ENCODE peak calls at places on chromosome 12, in five cellular contexts. One of them, this sample, is unnamed.

GRCh38 chr12:5124401-5124800 is 80.7 kb downstream of the KCNA5 start:
- DNase-seq in CD4-positive, alpha-beta T cell: no peak
- DNase-seq in ureter: no peak
- DNase-seq in mucosa of gallbladder: no peak
- DNase-seq in hepatocyte: no peak
- DNase-seq in this sample: no peak

GRCh38 chr12:70002097-70002911 is 177.3 kb downstream of the MYRFL start:
- DNase-seq in CD4-positive, alpha-beta T cell: no peak
- DNase-seq in ureter: no peak
- DNase-seq in mucosa of gallbladder: no peak
- DNase-seq in hepatocyte: no peak
- DNase-seq in this sample: no peak

GRCh38 chr12:121596526-121596925 is 15.7 kb upstream of the KDM2B start:
- DNase-seq in hepatocyte: no peak
- DNase-seq in CD4-positive, alpha-beta T cell: no peak
- DNase-seq in mucosa of gallbladder: no peak
- DNase-seq in ureter: no peak
- DNase-seq in this sample: no peak

GRCh38 chr12:68792952-68793351 is 15.0 kb upstream of the MDM2 start:
- DNase-seq in CD4-positive, alpha-beta T cell: no peak
- DNase-seq in mucosa of gallbladder: no peak
- DNase-seq in ureter: peak
- DNase-seq in hepatocyte: no peak
- DNase-seq in this sample: peak

GRCh38 chr12:29066061-29066588 is 83.0 kb upstream of the FAR2 start:
- DNase-seq in CD4-positive, alpha-beta T cell: no peak
- DNase-seq in hepatocyte: no peak
- DNase-seq in ureter: no peak
- DNase-seq in mucosa of gallbladder: no peak
- DNase-seq in this sample: peak

GRCh38 chr12:76158518-76159321 is 74.2 kb upstream of the NAP1L1 start:
- DNase-seq in CD4-positive, alpha-beta T cell: peak
- DNase-seq in hepatocyte: peak
- DNase-seq in ureter: peak
- DNase-seq in mucosa of gallbladder: peak
- DNase-seq in this sample: peak

GRCh38 chr12:66915312-66915904 is 236.5 kb upstream of the GRIP1 start:
- DNase-seq in ureter: no peak
- DNase-seq in mucosa of gallbladder: no peak
- DNase-seq in CD4-positive, alpha-beta T cell: no peak
- DNase-seq in hepatocyte: no peak
- DNase-seq in this sample: peak

GRCh38 chr12:30329281-30329680 is 366.4 kb downstream of the IPO8 start:
- DNase-seq in ureter: no peak
- DNase-seq in mucosa of gallbladder: no peak
- DNase-seq in CD4-positive, alpha-beta T cell: no peak
- DNase-seq in hepatocyte: no peak
- DNase-seq in this sample: no peak

GRCh38 chr12:3938042-3938544 is 64.9 kb upstream of the PARP11 start:
- DNase-seq in mucosa of gallbladder: no peak
- DNase-seq in CD4-positive, alpha-beta T cell: no peak
- DNase-seq in ureter: no peak
- DNase-seq in hepatocyte: no peak
- DNase-seq in this sample: no peak

GRCh38 chr12:4118017-4118510 is 155.5 kb upstream of the CCND2 start:
- DNase-seq in hepatocyte: peak
- DNase-seq in ureter: no peak
- DNase-seq in mucosa of gallbladder: peak
- DNase-seq in CD4-positive, alpha-beta T cell: no peak
- DNase-seq in this sample: no peak

GRCh38 chr12:132465269-132466190 is 24.4 kb upstream of the FBRSL1 start:
- DNase-seq in CD4-positive, alpha-beta T cell: no peak
- DNase-seq in mucosa of gallbladder: no peak
- DNase-seq in ureter: no peak
- DNase-seq in hepatocyte: peak
- DNase-seq in this sample: peak

GRCh38 chr12:6069452-6070093 is 54.9 kb downstream of the VWF start:
- DNase-seq in mucosa of gallbladder: no peak
- DNase-seq in CD4-positive, alpha-beta T cell: no peak
- DNase-seq in ureter: no peak
- DNase-seq in hepatocyte: no peak
- DNase-seq in this sample: no peak

GRCh38 chr12:16385779-16386646 is 38.6 kb downstream of the MGST1 start:
- DNase-seq in CD4-positive, alpha-beta T cell: no peak
- DNase-seq in ureter: peak
- DNase-seq in mucosa of gallbladder: peak
- DNase-seq in hepatocyte: peak
- DNase-seq in this sample: peak

GRCh38 chr12:47400251-47400650 is 305.6 kb downstream of the RPAP3 start:
- DNase-seq in hepatocyte: no peak
- DNase-seq in ureter: no peak
- DNase-seq in CD4-positive, alpha-beta T cell: no peak
- DNase-seq in mucosa of gallbladder: no peak
- DNase-seq in this sample: no peak

This sample was measured in neural progenitor cell.